ENCODE peak calls at places on chromosomes 4 and X, in ten cellular contexts. T is HepG2; D is CD8-positive, alpha-beta T cell; N is aorta; Z is upper lobe of right lung; H is PC-3; W is K562; P is left lung; G is gastrocnemius medialis; M is upper lobe of left lung. V is an unnamed sample.

GRCh38 chrX:133838761-133839676 is 146.4 kb downstream of the GPC3 start:
- ATAC-seq in T (no peak), D (no peak), N (no peak), Z (no peak), H (peak; percentile 33), W (peak; percentile 42), P (no peak), G (no peak), M (no peak), V (no peak)

GRCh38 chrX:126770179-126770578 is 49.4 kb upstream of the PRR32 start:
- ATAC-seq in T (peak; percentile 58), D (no peak), N (no peak), Z (peak; percentile 70), H (no peak), W (no peak), P (peak; percentile 90), G (no peak), M (no peak), V (no peak)

GRCh38 chr4:5734841-5735240 is 23.8 kb downstream of the EVC start:
- ATAC-seq in T (no peak), D (no peak), N (peak; percentile 17), Z (peak; percentile 22), H (no peak), W (no peak), P (no peak), G (no peak), M (peak; percentile 20), V (peak; percentile 50)

GRCh38 chr4:163612762-163613161 is 118.3 kb downstream of the TMA16 start:
- ATAC-seq in T (no peak), D (no peak), N (no peak), Z (peak; percentile 42), H (no peak), W (no peak), P (peak; percentile 46), G (no peak), M (peak; percentile 53), V (no peak)

GRCh38 chr4:137892134-137892533 is 350.0 kb downstream of the SLC7A11 start:
- ATAC-seq in T (no peak), D (no peak), N (no peak), Z (no peak), H (no peak), W (no peak), P (no peak), G (no peak), M (no peak), V (no peak)

GRCh38 chr4:72463724-72464123 is 105.3 kb downstream of the ADAMTS3 start:
- ATAC-seq in T (no peak), D (no peak), N (no peak), Z (no peak), H (no peak), W (no peak), P (no peak), G (no peak), M (no peak), V (no peak)

GRCh38 chr4:8679032-8679431 is 86.5 kb downstream of the CPZ start:
- ATAC-seq in T (no peak), D (no peak), N (no peak), Z (no peak), H (no peak), W (no peak), P (no peak), G (no peak), M (no peak), V (no peak)

GRCh38 chrX:39967348-39967747 is 130.4 kb downstream of the BCOR start:
- ATAC-seq in T (no peak), D (no peak), N (no peak), Z (no peak), H (no peak), W (no peak), P (no peak), G (no peak), M (no peak), V (no peak)

GRCh38 chrX:104117753-104118152 is 5.4 kb downstream of the ZCCHC18 start:
- ATAC-seq in T (no peak), D (no peak), N (no peak), Z (no peak), H (no peak), W (no peak), P (no peak), G (no peak), M (no peak), V (no peak)

GRCh38 chr4:179059396-179059795 is 1617.2 kb upstream of the AGA start:
- ATAC-seq in T (no peak), D (no peak), N (peak; percentile 7), Z (no peak), H (no peak), W (no peak), P (no peak), G (no peak), M (no peak), V (no peak)

GRCh38 chr4:1176398-1177273 is 4.3 kb upstream of the SPON2 start:
- ATAC-seq in T (no peak), D (no peak), N (no peak), Z (no peak), H (no peak), W (no peak), P (no peak), G (no peak), M (no peak), V (no peak)

GRCh38 chrX:154734101-154734781 is 16.6 kb downstream of the GAB3 start:
- ATAC-seq in T (no peak), D (peak; percentile 63), N (peak; percentile 44), Z (peak; percentile 82), H (no peak), W (peak; percentile 62), P (peak; percentile 48), G (no peak), M (peak; percentile 66), V (peak; percentile 42)

DNA sequence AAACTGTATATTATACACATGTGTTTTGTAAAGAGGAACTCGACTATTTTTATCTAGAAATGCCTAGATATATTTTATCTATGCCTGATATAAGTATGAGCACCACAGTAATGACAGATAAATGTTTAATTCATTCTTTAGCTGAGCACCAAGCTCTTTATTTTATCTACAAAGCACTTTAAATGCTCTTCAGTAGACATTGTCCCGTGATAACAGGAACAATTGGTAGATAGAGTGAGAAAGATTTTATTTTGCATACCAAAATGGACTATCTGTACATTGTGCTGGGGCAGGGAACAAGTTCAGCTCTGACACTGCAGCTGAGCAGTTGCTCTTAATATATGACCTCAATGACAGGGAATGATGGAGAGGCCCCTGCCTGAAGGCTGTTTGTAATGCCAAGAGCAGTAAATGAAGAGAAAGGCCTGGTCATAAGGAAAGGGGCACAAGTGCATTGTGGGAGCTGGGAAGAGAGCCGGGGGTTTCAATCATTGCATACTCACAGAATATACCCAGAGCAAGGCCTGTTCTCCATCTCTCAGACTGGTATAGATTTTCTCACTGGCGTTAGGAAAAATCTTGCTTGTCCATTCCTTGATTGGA is 57.3 kb downstream of the SEPTIN11 start:
- ATAC-seq in T (no peak), D (no peak), N (peak; percentile 10), Z (no peak), H (no peak), W (no peak), P (peak; percentile 4), G (no peak), M (no peak), V (no peak)
- H3K4me3 ChIP-seq in T (no peak overlapping the region), D (no peak overlapping the region), N (no peak overlapping the region), Z (no peak overlapping the region), H (no peak overlapping the region), W (no peak overlapping the region), P (no peak overlapping the region), G (no peak overlapping the region), M (no peak overlapping the region), V (no peak overlapping the region)

DNA sequence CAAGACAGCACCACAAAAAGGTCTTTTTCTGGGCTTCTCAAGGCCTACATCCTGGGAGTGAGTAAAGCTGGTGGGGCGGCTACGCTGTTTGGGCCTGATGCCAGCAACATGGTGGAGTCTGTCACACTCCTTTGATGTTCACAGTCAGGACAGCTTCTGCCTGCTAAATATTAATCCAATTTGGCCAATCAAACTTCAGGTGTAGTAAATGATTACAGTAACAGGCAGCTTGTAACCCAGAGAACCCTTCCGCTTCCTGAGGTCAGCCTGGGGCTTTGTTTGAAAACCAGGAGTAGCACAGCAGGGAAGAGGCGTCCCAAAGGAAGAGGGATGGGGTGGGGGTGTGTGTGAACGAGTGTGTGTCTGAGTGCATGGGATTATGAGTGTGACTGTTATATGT is 220.4 kb downstream of the MAML3 start:
- ATAC-seq in T (peak; percentile 83), D (no peak), N (no peak), Z (no peak), H (no peak), W (no peak), P (no peak), G (no peak), M (no peak), V (no peak)
- H3K27ac ChIP-seq in T (no peak overlapping the region), D (no peak overlapping the region), N (no peak overlapping the region), Z (no peak overlapping the region), H (no peak overlapping the region), W (no peak overlapping the region), P (no peak overlapping the region), G (no peak overlapping the region), M (no peak overlapping the region), V (no peak overlapping the region)

DNA sequence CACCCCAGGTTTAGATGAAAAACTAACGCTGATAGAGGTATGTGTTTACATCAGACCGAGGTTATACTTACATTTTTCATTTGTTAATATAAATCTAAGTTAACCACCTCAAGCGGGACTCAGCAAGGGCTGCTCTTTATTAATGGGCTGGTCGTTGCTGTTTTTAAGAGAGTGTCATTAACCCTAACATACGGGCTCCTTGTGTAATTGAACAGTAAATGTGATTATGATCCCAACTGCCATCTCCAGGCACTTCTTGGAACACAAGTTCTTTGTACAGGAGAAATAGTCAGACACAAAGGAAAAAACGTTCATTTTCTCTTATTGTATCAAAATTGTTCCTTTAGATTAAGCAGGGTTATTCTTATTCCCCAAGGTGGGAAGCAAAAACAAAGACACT is 95.7 kb downstream of the RASL11B start:
- ATAC-seq in T (no peak), D (no peak), N (no peak), Z (no peak), H (no peak), W (no peak), P (no peak), G (no peak), M (no peak), V (no peak)
- H3K4me1 ChIP-seq in T (no peaks in the 10 kb centered on the region), D (no peaks in the 10 kb centered on the region), N (no peaks in the 10 kb centered on the region), Z (no peaks in the 10 kb centered on the region), H (no peaks in the 10 kb centered on the region), W (no peaks in the 10 kb centered on the region), P (no peaks in the 10 kb centered on the region), G (peaks cover 9% of the 10 kb centered on the region), M (peaks cover 7% of the 10 kb centered on the region), V (peaks cover 2% of the 10 kb centered on the region)

GRCh38 chr4:174137698-174138097 is 145.8 kb downstream of the FBXO8 start:
- ATAC-seq in T (no peak), D (no peak), N (no peak), Z (no peak), H (no peak), W (no peak), P (no peak), G (no peak), M (no peak), V (no peak)

GRCh38 chr4:174133525-174133924 is 149.9 kb downstream of the FBXO8 start:
- ATAC-seq in T (no peak), D (no peak), N (no peak), Z (no peak), H (no peak), W (no peak), P (no peak), G (no peak), M (no peak), V (no peak)

GRCh38 chr4:174136013-174136412 is 147.5 kb downstream of the FBXO8 start:
- ATAC-seq in T (no peak), D (no peak), N (no peak), Z (no peak), H (no peak), W (peak; percentile 33), P (no peak), G (no peak), M (no peak), V (peak; percentile 60)

GRCh38 chr4:174135530-174135929 is 147.9 kb downstream of the FBXO8 start:
- ATAC-seq in T (no peak), D (no peak), N (no peak), Z (no peak), H (no peak), W (no peak), P (no peak), G (no peak), M (no peak), V (no peak)

GRCh38 chr4:174134361-174134760 is 149.1 kb downstream of the FBXO8 start:
- ATAC-seq in T (no peak), D (no peak), N (no peak), Z (no peak), H (no peak), W (no peak), P (no peak), G (no peak), M (no peak), V (no peak)
- H3K4me3 ChIP-seq in T (no peak overlapping the region), D (no peak overlapping the region), N (no peak overlapping the region), Z (no peak overlapping the region), H (peak overlapping the region; percentile 23), W (no peak overlapping the region), P (no peak overlapping the region), G (peak overlapping the region; percentile 7), M (no peak overlapping the region), V (peak overlapping the region; percentile 28)

V was measured in gastroesophageal sphincter.